ENCODE peak calls at places on chromosomes 7 and 10, in four cellular contexts. P is HepG2, M is K562, U is GM12878. D is an unnamed sample.

GRCh38 chr7:32347244-32347828 is 142.8 kb downstream of the LSM5 start:
- DNase-seq in M (peak), P (peak), U (no peak), D (no peak)

GRCh38 chr7:18786796-18787195 is 291.2 kb downstream of the HDAC9 start:
- DNase-seq in P (no peak), M (no peak), U (no peak), D (no peak)

GRCh38 chr7:46522354-46522906 is 601.4 kb upstream of the IGFBP3 start:
- DNase-seq in P (no peak), M (no peak), U (no peak), D (no peak)

GRCh38 chr7:101518348-101518747 is 110.7 kb downstream of the MYL10 start:
- DNase-seq in M (no peak), P (no peak), U (no peak), D (no peak)

GRCh38 chr7:149790146-149790548 is 16.8 kb upstream of the ZNF467 start:
- DNase-seq in U (no peak), P (no peak), M (peak), D (peak)

GRCh38 chr10:59896186-59896585 is 10.2 kb downstream of the CCDC6 start:
- DNase-seq in P (no peak), U (no peak), M (no peak), D (no peak)

GRCh38 chr7:151437163-151437553 is 2.8 kb downstream of the CRYGN start:
- DNase-seq in U (no peak), M (no peak), P (no peak), D (no peak)

GRCh38 chr10:104202231-104202630 is 29.9 kb downstream of the CFAP43 start:
- DNase-seq in P (no peak), U (no peak), M (no peak), D (no peak)

GRCh38 chr10:78025685-78026364 is 3.5 kb downstream of the POLR3A start:
- DNase-seq in U (no peak), M (no peak), P (no peak), D (no peak)

GRCh38 chr7:25553580-25554274 is 325.4 kb upstream of the NPVF start:
- DNase-seq in U (no peak), P (no peak), M (no peak), D (no peak)

GRCh38 chr10:93445097-93445960 is 36.8 kb downstream of the MYOF start:
- DNase-seq in U (no peak), P (peak), M (no peak), D (peak)

GRCh38 chr10:15189133-15189881 is 20.8 kb upstream of the NMT2 start:
- DNase-seq in P (no peak), U (no peak), M (no peak), D (no peak)

GRCh38 chr10:29658984-29659769 is 24.4 kb upstream of the SVIL start:
- DNase-seq in M (peak), P (peak), U (peak), D (peak)

GRCh38 chr10:102596506-102596971 is 47.7 kb upstream of the TRIM8 start:
- DNase-seq in M (peak), P (peak), U (no peak), D (peak)

GRCh38 chr10:59585046-59585700 is 124.5 kb downstream of the SLC16A9 start:
- DNase-seq in U (no peak), P (no peak), M (no peak), D (no peak)

GRCh38 chr10:105950410-105950809 is 1214.1 kb downstream of the SORCS1 start:
- DNase-seq in P (peak), M (peak), U (peak), D (peak)

GRCh38 chr7:143954163-143954894 is at the start of gene OR2F1:
- DNase-seq in U (no peak), P (no peak), M (no peak), D (no peak)

GRCh38 chr10:68869623-68870022 is 31.5 kb upstream of the DDX50 start:
- DNase-seq in U (no peak), M (no peak), P (no peak), D (no peak)

GRCh38 chr10:68870061-68870460 is 31.1 kb upstream of the DDX50 start:
- DNase-seq in U (no peak), M (no peak), P (no peak), D (no peak)

GRCh38 chr10:68870545-68871104 is 30.5 kb upstream of the DDX50 start:
- DNase-seq in P (no peak), M (peak), U (no peak), D (no peak)

GRCh38 chr10:68871731-68872342 is 29.3 kb upstream of the DDX50 start:
- DNase-seq in M (no peak), P (peak), U (no peak), D (peak)

GRCh38 chr10:68871105-68871711 is 29.9 kb upstream of the DDX50 start:
- DNase-seq in P (peak), M (peak), U (no peak), D (no peak)
- TF ChIP-seq FOXM1 in P (no peak), M (no peak), U (no peak), D (no peak)

DNA sequence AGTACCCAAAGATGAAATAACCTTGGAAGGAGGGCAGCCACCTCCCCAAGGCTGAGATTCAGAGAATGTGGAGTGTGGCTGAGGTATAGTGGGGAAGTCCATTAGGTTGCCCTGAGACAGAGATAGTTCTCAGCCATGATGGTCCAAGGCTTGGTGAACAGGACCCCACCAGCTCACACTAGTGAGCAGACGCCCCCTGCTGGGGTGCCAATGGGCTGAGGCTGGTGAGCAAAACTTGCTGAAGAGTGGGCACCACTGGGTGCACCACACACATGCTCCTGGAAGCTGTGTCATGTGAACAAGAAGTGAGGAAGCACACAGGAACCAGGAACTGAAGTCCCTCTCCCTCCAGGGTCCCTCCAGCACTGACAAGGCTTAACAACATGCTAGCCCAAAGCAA is 8.9 kb downstream of the FBXL13 start:
- DNase-seq in U (no peak), P (peak), M (peak), D (peak)
- TF ChIP-seq FOXK2 in U (no peak), P (no peak), M (no peak), D (no peak)

GRCh38 chr10:43417950-43418768 is 9.2 kb upstream of the HNRNPF start:
- DNase-seq in P (peak), M (peak), U (peak), D (no peak)
- TF ChIP-seq FOXM1 in P (no peak), M (no peak), U (no peak), D (no peak)

DNA sequence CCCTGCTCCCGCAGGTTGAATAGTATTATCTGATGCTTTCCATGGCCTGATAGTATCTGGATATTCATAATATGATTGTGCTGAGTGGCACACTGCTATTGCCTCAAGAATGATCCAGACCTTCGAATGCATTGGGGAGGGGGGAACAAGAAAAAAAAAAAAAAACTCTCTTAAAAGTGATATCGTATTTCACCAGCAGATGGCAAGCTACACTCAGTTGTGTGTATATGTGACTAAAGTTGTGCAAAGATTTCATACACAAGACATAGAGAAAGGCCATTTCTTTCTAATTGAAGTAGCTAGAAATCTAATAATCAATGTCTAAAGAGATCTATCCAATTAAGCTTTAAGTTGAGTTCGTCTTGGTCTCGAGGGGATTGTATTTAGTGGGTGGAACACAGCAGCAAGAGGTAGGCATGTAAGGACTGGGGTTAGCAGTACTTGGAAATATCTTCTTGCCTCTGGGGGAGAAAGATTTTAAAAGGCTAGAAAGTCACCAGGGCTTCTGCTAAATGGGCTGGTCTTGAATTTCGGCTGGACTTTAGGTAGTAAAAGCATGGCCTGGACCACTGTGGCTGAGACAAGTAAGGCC is 15.3 kb downstream of the SFRP4 start:
- DNase-seq in M (peak), P (peak), U (no peak), D (peak)
- TF ChIP-seq FOXK2 in M (peak), P (no peak), U (no peak), D (no peak)

GRCh38 chr10:69222157-69223027 is 2.3 kb downstream of the HKDC1 start:
- DNase-seq in U (peak), P (peak), M (peak), D (peak)
- TF ChIP-seq FOXM1 in U (peak), P (no peak), M (no peak), D (no peak)

D was measured in HEK293T.